ENCODE peak calls at places on chromosomes 13 and 19, in nine cellular contexts. N, B, U, W, A, H, G, P and K are unnamed samples.

GRCh38 chr13:41054212-41054877 is 7.0 kb upstream of the WBP4 start:
- DNase-seq in N (peak; percentile 71), B (no peak), U (peak; percentile 72), W (peak; percentile 9), A (peak; percentile 55), H (no peak), G (no peak), P (no peak), K (no peak)

GRCh38 chr19:54042989-54043388 is 20.7 kb downstream of the VSTM1 start:
- DNase-seq in N (no peak), B (no peak), U (no peak), W (no peak), A (no peak), H (no peak), G (no peak), P (no peak), K (no peak)

GRCh38 chr13:44759723-44760360 is 183.7 kb upstream of the TSC22D1 start:
- DNase-seq in N (peak; percentile 36), B (peak; percentile 84), U (no peak), W (peak; percentile 53), A (no peak), H (peak; percentile 19), G (no peak), P (no peak), K (no peak)

GRCh38 chr19:17107546-17108452 is 32.2 kb downstream of the MYO9B start:
- DNase-seq in N (peak; percentile 97), B (peak; percentile 73), U (peak; percentile 98), W (peak; percentile 94), A (peak; percentile 93), H (peak; percentile 65), G (peak; percentile 94), P (no peak), K (peak; percentile 97)

GRCh38 chr19:3508771-3509535 is 2.8 kb downstream of the FZR1 start:
- DNase-seq in N (no peak), B (no peak), U (no peak), W (no peak), A (no peak), H (no peak), G (no peak), P (no peak), K (no peak)

GRCh38 chr13:79455331-79455730 is 25.6 kb upstream of the NDFIP2 start:
- DNase-seq in N (no peak), B (no peak), U (peak; percentile 22), W (peak; percentile 70), A (no peak), H (no peak), G (no peak), P (no peak), K (no peak)

GRCh38 chr13:44618326-44618725 is 42.2 kb upstream of the TSC22D1 start:
- DNase-seq in N (peak; percentile 41), B (no peak), U (peak; percentile 67), W (no peak), A (no peak), H (no peak), G (no peak), P (no peak), K (no peak)

GRCh38 chr19:16778796-16779411 is 50.3 kb upstream of the SIN3B start:
- DNase-seq in N (peak; percentile 57), B (peak; percentile 37), U (peak; percentile 59), W (peak; percentile 61), A (no peak), H (peak; percentile 30), G (no peak), P (no peak), K (no peak)

GRCh38 chr13:46109451-46109850 is 4.6 kb upstream of the CPB2 start:
- DNase-seq in N (no peak), B (no peak), U (no peak), W (no peak), A (no peak), H (no peak), G (no peak), P (no peak), K (no peak)

GRCh38 chr13:111508164-111508870 is 187.9 kb downstream of the TEX29 start:
- DNase-seq in N (no peak), B (peak; percentile 10), U (no peak), W (no peak), A (no peak), H (no peak), G (no peak), P (no peak), K (no peak)

GRCh38 chr13:99275093-99275469 is 16.9 kb upstream of the GPR18 start:
- DNase-seq in N (peak; percentile 23), B (no peak), U (peak; percentile 80), W (no peak), A (no peak), H (no peak), G (no peak), P (no peak), K (no peak)

GRCh38 chr13:23960566-23961156 is 63.4 kb upstream of the C1QTNF9B start:
- DNase-seq in N (peak; percentile 63), B (no peak), U (peak; percentile 43), W (peak; percentile 7), A (no peak), H (no peak), G (no peak), P (no peak), K (no peak)

GRCh38 chr19:4113398-4114088 is 10.4 kb downstream of the MAP2K2 start:
- DNase-seq in N (no peak), B (no peak), U (no peak), W (no peak), A (no peak), H (peak; percentile 44), G (no peak), P (no peak), K (no peak)

GRCh38 chr13:35720690-35721554 is 244.4 kb upstream of the MAB21L1 start:
- DNase-seq in N (peak; percentile 53), B (peak; percentile 49), U (peak; percentile 67), W (peak; percentile 46), A (no peak), H (no peak), G (no peak), P (no peak), K (no peak)

GRCh38 chr13:75101997-75102720 is 379.8 kb downstream of the TBC1D4 start:
- DNase-seq in N (peak; percentile 25), B (no peak), U (peak; percentile 29), W (no peak), A (no peak), H (no peak), G (no peak), P (no peak), K (no peak)

GRCh38 chr13:103291693-103292572 is 225.7 kb upstream of the SLC10A2 start:
- DNase-seq in N (no peak), B (no peak), U (no peak), W (no peak), A (no peak), H (no peak), G (no peak), P (no peak), K (no peak)

GRCh38 chr19:58170860-58171259 is 12.0 kb upstream of the ZNF274 start:
- DNase-seq in N (no peak), B (no peak), U (peak; percentile 8), W (no peak), A (no peak), H (no peak), G (no peak), P (no peak), K (no peak)

GRCh38 chr19:17841810-17842662 is 5.7 kb downstream of the JAK3 start:
- DNase-seq in N (peak; percentile 83), B (peak; percentile 86), U (peak; percentile 60), W (peak; percentile 96), A (no peak), H (peak; percentile 72), G (no peak), P (no peak), K (no peak)

GRCh38 chr13:41085961-41086360 is 24.7 kb downstream of the WBP4 start:
- DNase-seq in N (no peak), B (no peak), U (no peak), W (no peak), A (no peak), H (no peak), G (no peak), P (no peak), K (no peak)

GRCh38 chr13:67224148-67224846 is 5.8 kb downstream of the PCDH9 start:
- DNase-seq in N (peak; percentile 90), B (peak; percentile 87), U (peak; percentile 67), W (peak; percentile 52), A (peak; percentile 18), H (peak; percentile 73), G (no peak), P (no peak), K (no peak)
- H3K4me3 ChIP-seq in N (peak overlapping the region; percentile 63), B (no peak overlapping the region), U (peak overlapping the region; percentile 6), W (no peak overlapping the region), A (no peak overlapping the region), H (peak overlapping the region; percentile 87), G (no peak overlapping the region), P (no peak overlapping the region), K (peak overlapping the region; percentile 52)

GRCh38 chr13:70490320-70490935 is 382.2 kb upstream of the KLHL1 start:
- DNase-seq in N (no peak), B (no peak), U (no peak), W (no peak), A (no peak), H (no peak), G (no peak), P (no peak), K (no peak)
- H3K4me3 ChIP-seq in N (no peak overlapping the region), B (no peak overlapping the region), U (no peak overlapping the region), W (no peak overlapping the region), A (no peak overlapping the region), H (no peak overlapping the region), G (no peak overlapping the region), P (no peak overlapping the region), K (no peak overlapping the region)

GRCh38 chr13:77513719-77514335 is 21.7 kb upstream of the SCEL start:
- DNase-seq in N (no peak), B (no peak), U (no peak), W (no peak), A (no peak), H (no peak), G (no peak), P (no peak), K (no peak)

GRCh38 chr13:77514336-77514726 is 21.2 kb upstream of the SCEL start:
- DNase-seq in N (no peak), B (no peak), U (no peak), W (no peak), A (no peak), H (no peak), G (no peak), P (no peak), K (no peak)

GRCh38 chr13:77516342-77516789 is 19.1 kb upstream of the SCEL start:
- DNase-seq in N (peak; percentile 54), B (no peak), U (peak; percentile 11), W (no peak), A (no peak), H (no peak), G (no peak), P (no peak), K (no peak)

GRCh38 chr13:77518266-77518665 is 17.2 kb upstream of the SCEL start:
- DNase-seq in N (no peak), B (no peak), U (no peak), W (no peak), A (no peak), H (no peak), G (no peak), P (no peak), K (no peak)

GRCh38 chr13:77515785-77516184 is 19.7 kb upstream of the SCEL start:
- DNase-seq in N (no peak), B (no peak), U (no peak), W (no peak), A (no peak), H (no peak), G (no peak), P (no peak), K (no peak)
- H3K4me3 ChIP-seq in N (no peak overlapping the region), B (no peak overlapping the region), U (no peak overlapping the region), W (no peak overlapping the region), A (no peak overlapping the region), H (no peak overlapping the region), G (no peak overlapping the region), P (no peak overlapping the region), K (no peak overlapping the region)

GRCh38 chr19:8392017-8392591 is 1.9 kb downstream of the RAB11B start:
- DNase-seq in N (peak; percentile 43), B (peak; percentile 81), U (peak; percentile 58), W (no peak), A (no peak), H (peak; percentile 51), G (no peak), P (no peak), K (no peak)
- H3K4me3 ChIP-seq in N (no peak overlapping the region), B (no peak overlapping the region), U (peak overlapping the region; percentile 10), W (no peak overlapping the region), A (no peak overlapping the region), H (peak overlapping the region; percentile 96), G (no peak overlapping the region), P (no peak overlapping the region), K (peak overlapping the region; percentile 92)